ENCODE peak calls at places on chromosomes 12 and 14, in nine cellular contexts. One of them, this sample, is unnamed.

GRCh38 chr12:32454075-32454474 is 54.7 kb downstream of the FGD4 start:
- DNase-seq in NB4: no peak
- DNase-seq in tibial nerve: no peak
- DNase-seq in AG10803: peak
- DNase-seq in ELF-1: peak
- DNase-seq in right cardiac atrium: no peak
- DNase-seq in stimulated activated CD8-positive, alpha-beta memory T cell treated with anti-CD3 and anti-CD28 coated beads, Interleukin-2, amount 100 ng/mL, for 48 hours: no peak
- DNase-seq in amygdala: no peak
- DNase-seq in body of pancreas: no peak
- DNase-seq in this sample: no peak

GRCh38 chr12:53577941-53578352 is 48.2 kb downstream of the ATF7 start:
- DNase-seq in NB4: no peak
- DNase-seq in tibial nerve: no peak
- DNase-seq in AG10803: no peak
- DNase-seq in ELF-1: no peak
- DNase-seq in right cardiac atrium: no peak
- DNase-seq in stimulated activated CD8-positive, alpha-beta memory T cell treated with anti-CD3 and anti-CD28 coated beads, Interleukin-2, amount 100 ng/mL, for 48 hours: no peak
- DNase-seq in amygdala: no peak
- DNase-seq in body of pancreas: no peak
- DNase-seq in this sample: no peak

GRCh38 chr12:68924546-68924945 is 8.4 kb downstream of the CPM start:
- DNase-seq in NB4: no peak
- DNase-seq in tibial nerve: no peak
- DNase-seq in AG10803: no peak
- DNase-seq in ELF-1: no peak
- DNase-seq in right cardiac atrium: no peak
- DNase-seq in stimulated activated CD8-positive, alpha-beta memory T cell treated with anti-CD3 and anti-CD28 coated beads, Interleukin-2, amount 100 ng/mL, for 48 hours: no peak
- DNase-seq in amygdala: no peak
- DNase-seq in body of pancreas: no peak
- DNase-seq in this sample: no peak

GRCh38 chr14:61623927-61624326 is 71.4 kb upstream of the HIF1A start:
- DNase-seq in NB4: no peak
- DNase-seq in tibial nerve: no peak
- DNase-seq in AG10803: no peak
- DNase-seq in ELF-1: no peak
- DNase-seq in right cardiac atrium: no peak
- DNase-seq in stimulated activated CD8-positive, alpha-beta memory T cell treated with anti-CD3 and anti-CD28 coated beads, Interleukin-2, amount 100 ng/mL, for 48 hours: no peak
- DNase-seq in amygdala: no peak
- DNase-seq in body of pancreas: no peak
- DNase-seq in this sample: no peak

GRCh38 chr12:82687020-82687951 is 580 bp downstream of the TMTC2 start:
- DNase-seq in NB4: peak
- DNase-seq in tibial nerve: no peak
- DNase-seq in AG10803: peak
- DNase-seq in ELF-1: peak
- DNase-seq in right cardiac atrium: peak
- DNase-seq in stimulated activated CD8-positive, alpha-beta memory T cell treated with anti-CD3 and anti-CD28 coated beads, Interleukin-2, amount 100 ng/mL, for 48 hours: peak
- DNase-seq in amygdala: peak
- DNase-seq in body of pancreas: peak
- DNase-seq in this sample: peak

GRCh38 chr14:51396222-51396815 is 156.3 kb downstream of the TMX1 start:
- DNase-seq in NB4: no peak
- DNase-seq in tibial nerve: no peak
- DNase-seq in AG10803: peak
- DNase-seq in ELF-1: no peak
- DNase-seq in right cardiac atrium: no peak
- DNase-seq in stimulated activated CD8-positive, alpha-beta memory T cell treated with anti-CD3 and anti-CD28 coated beads, Interleukin-2, amount 100 ng/mL, for 48 hours: no peak
- DNase-seq in amygdala: no peak
- DNase-seq in body of pancreas: peak
- DNase-seq in this sample: no peak

GRCh38 chr12:62978768-62979167 is 43.8 kb upstream of the PPM1H start:
- DNase-seq in NB4: no peak
- DNase-seq in tibial nerve: no peak
- DNase-seq in AG10803: no peak
- DNase-seq in ELF-1: no peak
- DNase-seq in right cardiac atrium: no peak
- DNase-seq in stimulated activated CD8-positive, alpha-beta memory T cell treated with anti-CD3 and anti-CD28 coated beads, Interleukin-2, amount 100 ng/mL, for 48 hours: no peak
- DNase-seq in amygdala: no peak
- DNase-seq in body of pancreas: no peak
- DNase-seq in this sample: no peak

GRCh38 chr12:41681898-41682297 is 462.8 kb downstream of the GXYLT1 start:
- DNase-seq in NB4: no peak
- DNase-seq in tibial nerve: no peak
- DNase-seq in AG10803: no peak
- DNase-seq in ELF-1: no peak
- DNase-seq in right cardiac atrium: no peak
- DNase-seq in stimulated activated CD8-positive, alpha-beta memory T cell treated with anti-CD3 and anti-CD28 coated beads, Interleukin-2, amount 100 ng/mL, for 48 hours: no peak
- DNase-seq in amygdala: no peak
- DNase-seq in body of pancreas: no peak
- DNase-seq in this sample: peak

GRCh38 chr12:112161711-112162110 is 36.4 kb downstream of the TRAFD1 start:
- DNase-seq in NB4: no peak
- DNase-seq in tibial nerve: no peak
- DNase-seq in AG10803: no peak
- DNase-seq in ELF-1: no peak
- DNase-seq in right cardiac atrium: no peak
- DNase-seq in stimulated activated CD8-positive, alpha-beta memory T cell treated with anti-CD3 and anti-CD28 coated beads, Interleukin-2, amount 100 ng/mL, for 48 hours: no peak
- DNase-seq in amygdala: no peak
- DNase-seq in body of pancreas: no peak
- DNase-seq in this sample: no peak

GRCh38 chr14:46279776-46280175 is 371.8 kb downstream of the RPL10L start:
- DNase-seq in NB4: no peak
- DNase-seq in tibial nerve: no peak
- DNase-seq in AG10803: no peak
- DNase-seq in ELF-1: no peak
- DNase-seq in right cardiac atrium: no peak
- DNase-seq in stimulated activated CD8-positive, alpha-beta memory T cell treated with anti-CD3 and anti-CD28 coated beads, Interleukin-2, amount 100 ng/mL, for 48 hours: no peak
- DNase-seq in amygdala: no peak
- DNase-seq in body of pancreas: no peak
- DNase-seq in this sample: no peak

GRCh38 chr14:77421241-77421640 is 2.1 kb downstream of the NOXRED1 start:
- DNase-seq in NB4: peak
- DNase-seq in tibial nerve: no peak
- DNase-seq in AG10803: peak
- DNase-seq in ELF-1: no peak
- DNase-seq in right cardiac atrium: no peak
- DNase-seq in stimulated activated CD8-positive, alpha-beta memory T cell treated with anti-CD3 and anti-CD28 coated beads, Interleukin-2, amount 100 ng/mL, for 48 hours: no peak
- DNase-seq in amygdala: no peak
- DNase-seq in body of pancreas: no peak
- DNase-seq in this sample: no peak

GRCh38 chr12:113174461-113175384 is 10.6 kb downstream of the DDX54 start:
- DNase-seq in NB4: peak
- DNase-seq in tibial nerve: peak
- DNase-seq in AG10803: peak
- DNase-seq in ELF-1: peak
- DNase-seq in right cardiac atrium: peak
- DNase-seq in stimulated activated CD8-positive, alpha-beta memory T cell treated with anti-CD3 and anti-CD28 coated beads, Interleukin-2, amount 100 ng/mL, for 48 hours: peak
- DNase-seq in amygdala: peak
- DNase-seq in body of pancreas: peak
- DNase-seq in this sample: peak

GRCh38 chr14:100313464-100314230 is 7.4 kb upstream of the SLC25A29 start:
- DNase-seq in NB4: no peak
- DNase-seq in tibial nerve: no peak
- DNase-seq in AG10803: no peak
- DNase-seq in ELF-1: no peak
- DNase-seq in right cardiac atrium: no peak
- DNase-seq in stimulated activated CD8-positive, alpha-beta memory T cell treated with anti-CD3 and anti-CD28 coated beads, Interleukin-2, amount 100 ng/mL, for 48 hours: no peak
- DNase-seq in amygdala: no peak
- DNase-seq in body of pancreas: no peak
- DNase-seq in this sample: no peak

GRCh38 chr14:49294736-49295135 is 291.4 kb downstream of the RPS29 start:
- DNase-seq in NB4: no peak
- DNase-seq in tibial nerve: no peak
- DNase-seq in AG10803: no peak
- DNase-seq in ELF-1: peak
- DNase-seq in right cardiac atrium: no peak
- DNase-seq in stimulated activated CD8-positive, alpha-beta memory T cell treated with anti-CD3 and anti-CD28 coated beads, Interleukin-2, amount 100 ng/mL, for 48 hours: no peak
- DNase-seq in amygdala: no peak
- DNase-seq in body of pancreas: no peak
- DNase-seq in this sample: no peak

This sample was measured in NCI-H774.